ENCODE peak calls at places on chromosomes 11 and 22, in seven cellular contexts. B is EH, U is ELR, K is dermis blood vessel endothelial cell, Q is left lung, Z is SHP77 treated with DMSO at 0.1 percent for 48 hours, G is transverse colon. A is an unnamed sample.

GRCh38 chr11:134478176-134478575 is 66.1 kb upstream of the B3GAT1 start:
- DNase-seq in G (no peak), K (no peak), Q (no peak), B (no peak), Z (no peak), U (no peak), A (no peak)

GRCh38 chr11:1660025-1660867 is 30.7 kb downstream of the KRTAP5-5 start:
- DNase-seq in B (no peak), U (no peak), K (no peak), Q (no peak), G (no peak), Z (no peak), A (no peak)

GRCh38 chr11:36566407-36567053 is 1.3 kb upstream of the RAG1 start:
- DNase-seq in G (no peak), B (no peak), Z (no peak), K (no peak), Q (no peak), U (no peak), A (no peak)

GRCh38 chr11:7548659-7549283 is 35.0 kb downstream of the PPFIBP2 start:
- DNase-seq in Z (no peak), B (no peak), K (no peak), Q (no peak), G (peak; percentile 66), U (peak; percentile 11), A (no peak)

GRCh38 chr11:76615950-76616349 is 54.6 kb downstream of the LRRC32 start:
- DNase-seq in U (no peak), B (peak; percentile 55), Q (peak; percentile 31), Z (no peak), K (peak; percentile 92), G (peak; percentile 79), A (no peak)

GRCh38 chr11:131672191-131672590 is 301.8 kb downstream of the NTM start:
- DNase-seq in B (no peak), K (no peak), U (no peak), Q (peak; percentile 26), Z (no peak), G (no peak), A (no peak)

GRCh38 chr11:31262761-31263160 is 106.8 kb downstream of the DCDC1 start:
- DNase-seq in Q (no peak), Z (no peak), K (no peak), B (peak; percentile 75), U (peak; percentile 8), G (no peak), A (peak; percentile 34)

GRCh38 chr22:20422965-20423635 is 14.5 kb downstream of the SCARF2 start:
- DNase-seq in G (no peak), B (peak; percentile 77), Z (no peak), U (no peak), K (no peak), Q (peak; percentile 34), A (no peak)

GRCh38 chr22:49721211-49721763 is 106.4 kb downstream of the BRD1 start:
- DNase-seq in Q (no peak), U (no peak), G (no peak), Z (no peak), B (no peak), K (no peak), A (no peak)

GRCh38 chr11:96704847-96705246 is 315.0 kb downstream of the JRKL start:
- DNase-seq in G (no peak), B (peak; percentile 4), Z (no peak), K (peak; percentile 3), Q (no peak), U (peak; percentile 11), A (no peak)

GRCh38 chr11:132346558-132347148 is 976.2 kb downstream of the NTM start:
- DNase-seq in Q (no peak), Z (no peak), B (no peak), K (no peak), U (no peak), G (no peak), A (no peak)

GRCh38 chr22:46028069-46028991 is 51.4 kb upstream of the WNT7B start:
- DNase-seq in K (no peak), U (no peak), B (no peak), Q (peak; percentile 29), G (no peak), Z (no peak), A (no peak)

GRCh38 chr11:614091-614582 is 1.6 kb downstream of the IRF7 start:
- DNase-seq in U (no peak), B (no peak), Z (no peak), K (no peak), G (peak; percentile 32), Q (no peak), A (no peak)

GRCh38 chr22:19853879-19854777 is 546 bp downstream of the GNB1L start:
- DNase-seq in B (no peak), G (no peak), U (peak; percentile 17), K (no peak), Z (peak; percentile 53), Q (peak; percentile 35), A (peak; percentile 28)

GRCh38 chr22:41523464-41524221 is 20.6 kb downstream of the POLR3H start:
- DNase-seq in U (peak; percentile 68), B (peak; percentile 80), Z (no peak), K (no peak), Q (no peak), G (no peak), A (no peak)

GRCh38 chr11:116138280-116138679 is 634.1 kb upstream of the CADM1 start:
- DNase-seq in Z (no peak), Q (no peak), G (no peak), B (no peak), U (no peak), K (no peak), A (no peak)

GRCh38 chr11:115698243-115698642 is 194.0 kb upstream of the CADM1 start:
- DNase-seq in G (no peak), B (no peak), K (no peak), Z (no peak), U (no peak), Q (no peak), A (no peak)

GRCh38 chr22:24686280-24686679 is 83.3 kb downstream of the GGT1 start:
- DNase-seq in B (no peak), G (no peak), K (no peak), Q (no peak), U (no peak), Z (no peak), A (no peak)

GRCh38 chr22:49212466-49212865 is 615.2 kb downstream of the BRD1 start:
- DNase-seq in B (no peak), G (no peak), K (no peak), Z (no peak), U (no peak), Q (peak; percentile 22), A (no peak)

GRCh38 chr11:87125257-87125656 is 87.5 kb downstream of the TMEM135 start:
- DNase-seq in G (no peak), Q (no peak), B (no peak), U (no peak), Z (no peak), K (no peak), A (no peak)

GRCh38 chr11:123052884-123053721 is 8.8 kb downstream of the HSPA8 start:
- DNase-seq in Z (no peak), K (no peak), B (no peak), U (no peak), G (no peak), Q (no peak), A (no peak)

GRCh38 chr11:110173775-110174644 is 80.8 kb downstream of the ZC3H12C start:
- DNase-seq in U (peak; percentile 73), K (peak; percentile 89), B (peak; percentile 58), G (peak; percentile 79), Q (peak; percentile 72), Z (no peak), A (no peak)

GRCh38 chr22:50444663-50445062 is 30.2 kb downstream of the SBF1 start:
- DNase-seq in B (peak; percentile 81), U (peak; percentile 71), Z (no peak), K (peak; percentile 79), Q (peak; percentile 82), G (peak; percentile 62), A (peak; percentile 28)